ENCODE peak calls at places on chromosomes 4 and X, in six cellular contexts. One of them, this sample, is unnamed.

GRCh38 chrX:139211568-139212182 is 318.9 kb upstream of the F9 start:
- DNase-seq in IMR-90: no peak
- DNase-seq in neuronal stem cell: no peak
- DNase-seq in mesendoderm: peak; percentile 85
- DNase-seq in H1: no peak
- DNase-seq in mesenchymal stem cell: no peak
- DNase-seq in this sample: peak; percentile 31

GRCh38 chr4:168183717-168184571 is 91.6 kb downstream of the ANXA10 start:
- DNase-seq in IMR-90: peak; percentile 59
- DNase-seq in mesendoderm: peak; percentile 25
- DNase-seq in mesenchymal stem cell: peak; percentile 43
- DNase-seq in neuronal stem cell: peak; percentile 17
- DNase-seq in H1: no peak
- DNase-seq in this sample: no peak

GRCh38 chr4:11628093-11628725 is 199.5 kb upstream of the HS3ST1 start:
- DNase-seq in mesendoderm: no peak
- DNase-seq in IMR-90: peak; percentile 64
- DNase-seq in mesenchymal stem cell: peak; percentile 56
- DNase-seq in H1: no peak
- DNase-seq in neuronal stem cell: no peak
- DNase-seq in this sample: no peak

GRCh38 chrX:6738518-6739470 is 203.9 kb upstream of the VCX3A start:
- DNase-seq in IMR-90: no peak
- DNase-seq in neuronal stem cell: no peak
- DNase-seq in H1: no peak
- DNase-seq in mesenchymal stem cell: no peak
- DNase-seq in mesendoderm: no peak
- DNase-seq in this sample: no peak

GRCh38 chr4:24736066-24736465 is 59.3 kb upstream of the SOD3 start:
- DNase-seq in mesenchymal stem cell: peak; percentile 8
- DNase-seq in IMR-90: peak; percentile 20
- DNase-seq in neuronal stem cell: no peak
- DNase-seq in H1: peak; percentile 54
- DNase-seq in mesendoderm: peak; percentile 73
- DNase-seq in this sample: peak; percentile 50

GRCh38 chrX:136086521-136086920 is 60.8 kb upstream of the FHL1 start:
- DNase-seq in H1: no peak
- DNase-seq in neuronal stem cell: no peak
- DNase-seq in mesendoderm: no peak
- DNase-seq in IMR-90: peak; percentile 24
- DNase-seq in mesenchymal stem cell: peak; percentile 6
- DNase-seq in this sample: no peak

GRCh38 chr4:87078987-87079469 is 141.4 kb downstream of the KLHL8 start:
- DNase-seq in H1: no peak
- DNase-seq in mesenchymal stem cell: peak; percentile 68
- DNase-seq in IMR-90: peak; percentile 88
- DNase-seq in mesendoderm: no peak
- DNase-seq in neuronal stem cell: no peak
- DNase-seq in this sample: no peak

GRCh38 chrX:9829308-9830267 is 43.4 kb downstream of the SHROOM2 start:
- DNase-seq in IMR-90: peak; percentile 82
- DNase-seq in mesendoderm: no peak
- DNase-seq in mesenchymal stem cell: peak; percentile 83
- DNase-seq in neuronal stem cell: no peak
- DNase-seq in H1: no peak
- DNase-seq in this sample: no peak

GRCh38 chrX:21996872-21997271 is 35.3 kb upstream of the PHEX start:
- DNase-seq in IMR-90: peak; percentile 84
- DNase-seq in H1: no peak
- DNase-seq in mesendoderm: no peak
- DNase-seq in neuronal stem cell: no peak
- DNase-seq in mesenchymal stem cell: peak; percentile 70
- DNase-seq in this sample: no peak

GRCh38 chrX:108484251-108484650 is 44.6 kb downstream of the COL4A5 start:
- DNase-seq in neuronal stem cell: no peak
- DNase-seq in IMR-90: no peak
- DNase-seq in mesendoderm: no peak
- DNase-seq in H1: no peak
- DNase-seq in mesenchymal stem cell: no peak
- DNase-seq in this sample: no peak

GRCh38 chr4:105598787-105599186 is 46.4 kb downstream of the ARHGEF38 start:
- DNase-seq in mesendoderm: no peak
- DNase-seq in IMR-90: no peak
- DNase-seq in H1: no peak
- DNase-seq in neuronal stem cell: no peak
- DNase-seq in mesenchymal stem cell: peak; percentile 18
- DNase-seq in this sample: no peak

GRCh38 chr4:137531951-137532868 is at the start of gene PCDH18:
- DNase-seq in mesenchymal stem cell: peak; percentile 97
- DNase-seq in H1: peak; percentile 68
- DNase-seq in mesendoderm: peak; percentile 90
- DNase-seq in IMR-90: peak; percentile 98
- DNase-seq in neuronal stem cell: peak; percentile 92
- DNase-seq in this sample: peak; percentile 91

GRCh38 chr4:156931267-156931666 is 40.3 kb downstream of the PDGFC start:
- DNase-seq in neuronal stem cell: no peak
- DNase-seq in mesendoderm: no peak
- DNase-seq in mesenchymal stem cell: peak; percentile 89
- DNase-seq in H1: no peak
- DNase-seq in IMR-90: peak; percentile 86
- DNase-seq in this sample: no peak

GRCh38 chrX:116749943-116750342 is 287.2 kb upstream of the CT83 start:
- DNase-seq in IMR-90: no peak
- DNase-seq in mesenchymal stem cell: no peak
- DNase-seq in neuronal stem cell: no peak
- DNase-seq in mesendoderm: peak; percentile 0
- DNase-seq in H1: no peak
- DNase-seq in this sample: no peak

GRCh38 chr4:36310793-36311192 is 29.4 kb downstream of the DTHD1 start:
- DNase-seq in IMR-90: no peak
- DNase-seq in neuronal stem cell: no peak
- DNase-seq in mesendoderm: no peak
- DNase-seq in H1: no peak
- DNase-seq in mesenchymal stem cell: no peak
- DNase-seq in this sample: no peak

GRCh38 chr4:16150716-16151115 is 66.9 kb upstream of the PROM1 start:
- DNase-seq in IMR-90: no peak
- DNase-seq in H1: no peak
- DNase-seq in neuronal stem cell: no peak
- DNase-seq in mesendoderm: no peak
- DNase-seq in mesenchymal stem cell: no peak
- DNase-seq in this sample: no peak

GRCh38 chr4:78797777-78798284 is 21.7 kb downstream of the BMP2K start:
- DNase-seq in IMR-90: no peak
- DNase-seq in mesenchymal stem cell: no peak
- DNase-seq in H1: no peak
- DNase-seq in neuronal stem cell: no peak
- DNase-seq in mesendoderm: no peak
- DNase-seq in this sample: no peak

DNA sequence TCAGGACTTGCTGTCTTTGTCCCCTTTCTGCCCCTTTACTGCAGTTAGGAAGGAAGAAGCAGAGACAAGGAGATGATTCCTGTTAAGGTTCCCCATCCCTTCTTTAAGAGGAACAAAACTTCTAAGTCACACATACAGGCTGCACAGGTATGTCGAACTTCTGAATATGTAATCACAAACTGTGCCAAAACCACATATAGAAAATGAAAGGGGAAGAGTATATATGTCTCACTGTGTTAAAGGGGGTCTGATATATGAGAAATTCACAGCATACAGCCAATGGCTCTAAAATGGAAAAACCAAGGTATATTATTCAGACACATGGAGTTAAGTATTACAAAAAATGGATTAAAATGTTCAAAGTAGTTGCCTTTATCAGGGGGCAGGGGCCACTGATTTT is 11.7 kb downstream of the CFAP97 start:
- DNase-seq in H1: no peak
- DNase-seq in mesenchymal stem cell: no peak
- DNase-seq in mesendoderm: no peak
- DNase-seq in IMR-90: no peak
- DNase-seq in neuronal stem cell: no peak
- DNase-seq in this sample: no peak
- H2BK15ac ChIP-seq in H1: no peak overlapping the region
- H2BK15ac ChIP-seq in mesenchymal stem cell: no peak overlapping the region
- H2BK15ac ChIP-seq in mesendoderm: no peak overlapping the region
- H2BK15ac ChIP-seq in IMR-90: no peak overlapping the region
- H2BK15ac ChIP-seq in neuronal stem cell: no peak overlapping the region
- H2BK15ac ChIP-seq in this sample: no peak overlapping the region

GRCh38 chrX:11759172-11759460 is 1.1 kb downstream of the MSL3 start:
- DNase-seq in neuronal stem cell: no peak
- DNase-seq in H1: peak; percentile 51
- DNase-seq in mesenchymal stem cell: no peak
- DNase-seq in IMR-90: no peak
- DNase-seq in mesendoderm: no peak
- DNase-seq in this sample: no peak

GRCh38 chrX:11757729-11758399 is at the start of gene MSL3:
- DNase-seq in mesendoderm: peak; percentile 47
- DNase-seq in mesenchymal stem cell: peak; percentile 76
- DNase-seq in H1: peak; percentile 57
- DNase-seq in neuronal stem cell: peak; percentile 52
- DNase-seq in IMR-90: peak; percentile 61
- DNase-seq in this sample: peak; percentile 60

GRCh38 chrX:11759461-11760311 is 1.6 kb downstream of the MSL3 start:
- DNase-seq in IMR-90: peak; percentile 90
- DNase-seq in neuronal stem cell: peak; percentile 70
- DNase-seq in mesendoderm: peak; percentile 94
- DNase-seq in H1: no peak
- DNase-seq in mesenchymal stem cell: peak; percentile 96
- DNase-seq in this sample: peak; percentile 81

GRCh38 chrX:11757397-11757728 is 674 bp upstream of the MSL3 start:
- DNase-seq in neuronal stem cell: no peak
- DNase-seq in H1: no peak
- DNase-seq in mesenchymal stem cell: no peak
- DNase-seq in IMR-90: no peak
- DNase-seq in mesendoderm: no peak
- DNase-seq in this sample: no peak

DNA sequence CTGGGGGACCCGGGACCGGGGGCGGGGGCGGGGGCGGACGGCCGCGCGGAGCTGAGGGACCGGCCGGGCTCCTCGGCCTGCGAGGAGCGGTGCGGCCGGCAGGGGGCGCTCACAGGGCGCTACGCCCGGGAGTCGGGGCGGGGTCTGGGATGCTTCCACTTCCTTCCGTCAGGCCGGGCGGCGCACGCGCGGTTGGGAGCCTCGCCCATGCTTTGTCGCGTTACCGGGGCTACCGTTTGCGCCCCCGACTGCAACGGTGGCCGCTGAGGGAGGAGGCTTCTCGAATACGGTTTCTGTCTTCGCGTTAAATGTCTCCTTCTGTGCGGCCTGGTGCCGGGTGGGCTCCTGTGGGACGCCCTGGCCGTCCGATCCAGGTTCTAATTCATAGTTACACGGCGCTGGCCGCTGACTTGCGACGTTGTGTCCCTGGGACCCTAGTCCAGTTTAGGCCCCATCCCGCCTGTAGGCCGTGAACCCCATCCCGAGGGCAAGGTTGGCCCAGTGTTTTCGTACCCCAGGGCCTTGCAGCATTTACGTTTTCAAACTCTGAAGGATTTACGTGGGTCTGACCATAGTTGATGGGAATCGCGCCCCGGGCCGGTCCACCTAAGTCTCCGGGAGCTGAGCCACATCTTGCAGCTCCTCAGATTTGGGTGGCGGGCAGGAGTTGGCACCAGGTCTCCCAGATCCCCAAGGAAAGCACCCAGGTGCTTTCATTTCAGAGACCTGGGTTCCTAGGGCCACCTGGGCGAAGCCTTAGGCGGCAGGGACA is 549 bp downstream of the MSL3 start:
- DNase-seq in mesendoderm: peak; percentile 83
- DNase-seq in H1: peak; percentile 84
- DNase-seq in mesenchymal stem cell: peak; percentile 83
- DNase-seq in IMR-90: peak; percentile 73
- DNase-seq in neuronal stem cell: peak; percentile 75
- DNase-seq in this sample: peak; percentile 80
- H4K8ac ChIP-seq in mesendoderm: no peak overlapping the region
- H4K8ac ChIP-seq in H1: peak overlapping the region; percentile 80
- H4K8ac ChIP-seq in mesenchymal stem cell: peak overlapping the region; percentile 69
- H4K8ac ChIP-seq in IMR-90: peak overlapping the region; percentile 95
- H4K8ac ChIP-seq in neuronal stem cell: no peak overlapping the region
- H4K8ac ChIP-seq in this sample: no peak overlapping the region

GRCh38 chrX:69116077-69116476 is 49.2 kb downstream of the PJA1 start:
- DNase-seq in mesenchymal stem cell: no peak
- DNase-seq in neuronal stem cell: no peak
- DNase-seq in H1: no peak
- DNase-seq in mesendoderm: peak; percentile 51
- DNase-seq in IMR-90: no peak
- DNase-seq in this sample: no peak

GRCh38 chrX:69117876-69118526 is 47.3 kb downstream of the PJA1 start:
- DNase-seq in IMR-90: no peak
- DNase-seq in H1: no peak
- DNase-seq in mesenchymal stem cell: no peak
- DNase-seq in mesendoderm: no peak
- DNase-seq in neuronal stem cell: no peak
- DNase-seq in this sample: no peak

GRCh38 chrX:69109036-69109663 is 56.1 kb downstream of the PJA1 start:
- DNase-seq in mesendoderm: no peak
- DNase-seq in mesenchymal stem cell: no peak
- DNase-seq in IMR-90: no peak
- DNase-seq in H1: no peak
- DNase-seq in neuronal stem cell: no peak
- DNase-seq in this sample: no peak

GRCh38 chrX:69109706-69110635 is 55.3 kb downstream of the PJA1 start:
- DNase-seq in mesendoderm: peak; percentile 97
- DNase-seq in neuronal stem cell: no peak
- DNase-seq in IMR-90: peak; percentile 73
- DNase-seq in mesenchymal stem cell: peak; percentile 81
- DNase-seq in H1: no peak
- DNase-seq in this sample: peak; percentile 33

GRCh38 chrX:69113723-69114122 is 51.5 kb downstream of the PJA1 start:
- DNase-seq in mesenchymal stem cell: no peak
- DNase-seq in neuronal stem cell: no peak
- DNase-seq in mesendoderm: peak; percentile 32
- DNase-seq in H1: no peak
- DNase-seq in IMR-90: no peak
- DNase-seq in this sample: no peak
- H2BK15ac ChIP-seq in mesenchymal stem cell: no peak overlapping the region
- H2BK15ac ChIP-seq in neuronal stem cell: no peak overlapping the region
- H2BK15ac ChIP-seq in mesendoderm: no peak overlapping the region
- H2BK15ac ChIP-seq in H1: no peak overlapping the region
- H2BK15ac ChIP-seq in IMR-90: no peak overlapping the region
- H2BK15ac ChIP-seq in this sample: no peak overlapping the region

GRCh38 chr4:145812902-145813301 is 125.7 kb downstream of the ZNF827 start:
- DNase-seq in H1: no peak
- DNase-seq in IMR-90: no peak
- DNase-seq in neuronal stem cell: no peak
- DNase-seq in mesenchymal stem cell: no peak
- DNase-seq in mesendoderm: no peak
- DNase-seq in this sample: no peak

GRCh38 chr4:145805490-145805889 is 125.5 kb downstream of the C4orf51 start:
- DNase-seq in IMR-90: peak; percentile 21
- DNase-seq in neuronal stem cell: no peak
- DNase-seq in mesenchymal stem cell: peak; percentile 60
- DNase-seq in mesendoderm: peak; percentile 97
- DNase-seq in H1: no peak
- DNase-seq in this sample: peak; percentile 87

GRCh38 chr4:145804134-145804533 is 124.2 kb downstream of the C4orf51 start:
- DNase-seq in H1: no peak
- DNase-seq in IMR-90: peak; percentile 95
- DNase-seq in neuronal stem cell: no peak
- DNase-seq in mesendoderm: no peak
- DNase-seq in mesenchymal stem cell: peak; percentile 77
- DNase-seq in this sample: no peak

GRCh38 chr4:145808021-145808650 is 128.2 kb downstream of the C4orf51 start:
- DNase-seq in mesendoderm: peak; percentile 97
- DNase-seq in H1: no peak
- DNase-seq in IMR-90: peak; percentile 98
- DNase-seq in mesenchymal stem cell: peak; percentile 96
- DNase-seq in neuronal stem cell: no peak
- DNase-seq in this sample: peak; percentile 50

GRCh38 chr4:145808848-145809512 is 129.0 kb downstream of the C4orf51 start:
- DNase-seq in mesendoderm: no peak
- DNase-seq in mesenchymal stem cell: no peak
- DNase-seq in neuronal stem cell: no peak
- DNase-seq in IMR-90: no peak
- DNase-seq in H1: no peak
- DNase-seq in this sample: no peak
- H4K8ac ChIP-seq in mesendoderm: no peak overlapping the region
- H4K8ac ChIP-seq in mesenchymal stem cell: no peak overlapping the region
- H4K8ac ChIP-seq in neuronal stem cell: no peak overlapping the region
- H4K8ac ChIP-seq in IMR-90: peak overlapping the region; percentile 36
- H4K8ac ChIP-seq in H1: no peak overlapping the region
- H4K8ac ChIP-seq in this sample: no peak overlapping the region

This sample was measured in H9.